ENCODE peak calls at places on chromosomes 16 and 17, in five cellular contexts. C is BE2C; W is DMS153; E is substantia nigra; G is stimulated activated CD4-positive, alpha-beta T cell treated with anti-CD3 and anti-CD28 coated beads, Interleukin-12 subunit alpha, Interleukin-12 subunit beta, amount 100 ng/mL, for 24 hours. Q is an unnamed sample.

GRCh38 chr16:79897444-79898146 is 297.1 kb upstream of the MAF start:
- DNase-seq in C (no peak), W (no peak), E (no peak), G (no peak), Q (no peak)

GRCh38 chr16:4320030-4320429 is 4.2 kb downstream of the GLIS2 start:
- DNase-seq in C (no peak), W (no peak), E (no peak), G (no peak), Q (no peak)

GRCh38 chr17:48056246-48056745 is 8.1 kb downstream of the NFE2L1 start:
- DNase-seq in C (no peak), W (no peak), E (no peak), G (no peak), Q (no peak)

GRCh38 chr16:85636234-85636812 is 23.2 kb downstream of the GSE1 start:
- DNase-seq in C (no peak), W (no peak), E (no peak), G (no peak), Q (no peak)

GRCh38 chr17:64634217-64634616 is 27.9 kb downstream of the SMURF2 start:
- DNase-seq in C (no peak), W (no peak), E (no peak), G (no peak), Q (no peak)

GRCh38 chr16:78895661-78896060 is 704.9 kb downstream of the MAF start:
- DNase-seq in C (no peak), W (no peak), E (no peak), G (no peak), Q (no peak)

GRCh38 chr17:32319548-32319905 is 22.4 kb downstream of the C17orf75 start:
- DNase-seq in C (peak; percentile 75), W (no peak), E (peak; percentile 66), G (peak; percentile 82), Q (peak; percentile 79)

GRCh38 chr17:77034677-77035424 is 105.9 kb upstream of the SEC14L1 start:
- DNase-seq in C (no peak), W (no peak), E (no peak), G (no peak), Q (no peak)

GRCh38 chr16:2751577-2752034 is 832 bp upstream of the SRRM2 start:
- DNase-seq in C (peak; percentile 83), W (no peak), E (no peak), G (no peak), Q (peak; percentile 88)

GRCh38 chr17:37220609-37220953 is 155.2 kb upstream of the C17orf78 start:
- DNase-seq in C (peak; percentile 54), W (no peak), E (peak; percentile 11), G (no peak), Q (peak; percentile 58)

Q was measured in mesendoderm.